ENCODE peak calls at places on chromosomes 5 and 9, in four cellular contexts. P, Y, L and H are unnamed samples.

GRCh38 chr5:65895891-65896290 is 30.5 kb upstream of the ERBIN start:
- DNase-seq in Y (no peak), P (no peak), L (no peak), H (no peak)

GRCh38 chr5:55327281-55327680 is 19.5 kb downstream of the MTREX start:
- DNase-seq in P (no peak), Y (no peak), L (no peak), H (no peak)

GRCh38 chr9:479316-479715 is 264.7 kb downstream of the DOCK8 start:
- DNase-seq in P (no peak), L (no peak), Y (no peak), H (no peak)

GRCh38 chr5:170892201-170892600 is 30.4 kb downstream of the RANBP17 start:
- DNase-seq in L (no peak), Y (no peak), P (no peak), H (no peak)

GRCh38 chr9:110031511-110032173 is 176.3 kb downstream of the C9orf152 start:
- DNase-seq in Y (no peak), P (no peak), L (no peak), H (no peak)

GRCh38 chr5:38925154-38925925 is 79.5 kb downstream of the OSMR start:
- DNase-seq in P (no peak), Y (no peak), L (no peak), H (no peak)

GRCh38 chr9:38768351-38768761 is 48.4 kb upstream of the FAM240B start:
- DNase-seq in Y (no peak), L (no peak), P (no peak), H (no peak)

GRCh38 chr5:180975338-180975737 is 13.3 kb upstream of the BTNL3 start:
- DNase-seq in Y (no peak), P (no peak), L (no peak), H (no peak)

GRCh38 chr5:96084874-96085545 is 123.4 kb upstream of the ELL2 start:
- DNase-seq in Y (no peak), P (no peak), L (no peak), H (no peak)

GRCh38 chr9:11088826-11089374 is 476.1 kb upstream of the PTPRD start:
- DNase-seq in L (no peak), Y (no peak), P (no peak), H (no peak)

GRCh38 chr5:40441733-40442132 is 238.0 kb upstream of the PTGER4 start:
- DNase-seq in L (no peak), P (peak), Y (no peak), H (no peak)

GRCh38 chr9:29701536-29701935 is 2128.3 kb upstream of the C9orf72 start:
- DNase-seq in L (no peak), Y (no peak), P (no peak), H (no peak)

GRCh38 chr5:38569180-38569579 is 12.7 kb upstream of the LIFR start:
- DNase-seq in Y (no peak), L (no peak), P (no peak), H (no peak)

GRCh38 chr5:139295692-139296091 is 2.2 kb downstream of the MATR3 start:
- DNase-seq in L (no peak), P (no peak), Y (no peak), H (no peak)

GRCh38 chr5:72599519-72600400 is 92.5 kb upstream of the ZNF366 start:
- DNase-seq in L (no peak), P (no peak), Y (no peak), H (no peak)

GRCh38 chr5:173637340-173637739 is 20.9 kb upstream of the BOD1 start:
- DNase-seq in Y (peak), L (no peak), P (no peak), H (no peak)

GRCh38 chr5:105506692-105507277 is 1944.2 kb upstream of the NUDT12 start:
- DNase-seq in P (no peak), L (no peak), Y (no peak), H (no peak)

GRCh38 chr5:95784514-95785302 is 37.8 kb downstream of the GLRX start:
- DNase-seq in L (no peak), Y (no peak), P (no peak), H (no peak)

GRCh38 chr5:150159741-150160179 is 4.1 kb upstream of the PDGFRB start:
- DNase-seq in P (no peak), L (no peak), Y (no peak), H (no peak)

GRCh38 chr9:89597711-89598707 is 6.8 kb upstream of the GADD45G start:
- DNase-seq in L (no peak), Y (peak), P (peak), H (no peak)

GRCh38 chr5:141437208-141437607 is 6.9 kb downstream of the PCDHGA12 start:
- DNase-seq in Y (no peak), P (no peak), L (no peak), H (no peak)

GRCh38 chr5:84634256-84634655 is 249.6 kb upstream of the EDIL3 start:
- DNase-seq in P (no peak), Y (no peak), L (no peak), H (no peak)

GRCh38 chr9:98634680-98635079 is 74.1 kb downstream of the GABBR2 start:
- DNase-seq in P (no peak), Y (peak), L (no peak), H (no peak)

GRCh38 chr9:98635374-98635773 is 73.4 kb downstream of the GABBR2 start:
- DNase-seq in P (no peak), L (no peak), Y (no peak), H (no peak)

GRCh38 chr9:98637381-98637780 is 71.4 kb downstream of the GABBR2 start:
- DNase-seq in L (no peak), Y (no peak), P (no peak), H (no peak)

GRCh38 chr9:98627291-98627690 is 81.4 kb downstream of the GABBR2 start:
- DNase-seq in L (no peak), P (no peak), Y (peak), H (no peak)

GRCh38 chr9:98632839-98633238 is 75.9 kb downstream of the GABBR2 start:
- DNase-seq in Y (peak), L (no peak), P (no peak), H (no peak)
- TF ChIP-seq CTCF in Y (no peak), L (no peak), P (no peak), H (no peak)

GRCh38 chr9:92609142-92609500 is 60.8 kb downstream of the IPPK start:
- DNase-seq in P (no peak), L (no peak), Y (peak), H (no peak)
- TF ChIP-seq CTCF in P (no peak), L (no peak), Y (no peak), H (no peak)

DNA sequence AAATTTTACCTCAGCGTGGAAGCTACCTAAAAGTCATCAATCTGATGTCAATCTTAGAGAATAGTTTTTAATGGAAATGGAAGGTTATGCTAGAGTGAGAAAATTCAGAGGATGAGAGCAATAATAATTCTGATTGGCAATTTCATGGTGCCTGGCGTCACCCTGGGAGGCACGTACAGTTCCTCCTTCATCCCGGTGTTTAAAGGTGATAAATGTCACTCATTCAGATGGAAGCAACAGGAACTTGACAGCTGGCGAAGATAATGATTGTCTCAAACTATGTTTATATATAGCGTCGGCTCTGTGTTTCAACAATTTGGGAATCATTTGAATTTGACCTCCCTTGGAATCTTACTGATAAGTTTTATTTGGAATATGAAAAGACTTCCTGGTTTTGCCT is 108.4 kb downstream of the MED10 start:
- DNase-seq in P (no peak), Y (peak), L (no peak), H (no peak)
- TF ChIP-seq CTCF in P (no peak), Y (no peak), L (no peak), H (no peak)

GRCh38 chr5:1801061-1801953 is at the start of gene NDUFS6:
- DNase-seq in P (peak), Y (peak), L (no peak), H (peak)

GRCh38 chr5:1797855-1798254 is 1.8 kb downstream of the MRPL36 start:
- DNase-seq in P (peak), Y (no peak), L (no peak), H (no peak)

GRCh38 chr5:1799110-1799601 is 481 bp downstream of the MRPL36 start:
- DNase-seq in P (no peak), Y (no peak), L (no peak), H (no peak)

GRCh38 chr5:1800470-1801060 is 642 bp upstream of the NDUFS6 start:
- DNase-seq in P (peak), Y (no peak), L (no peak), H (no peak)

DNA sequence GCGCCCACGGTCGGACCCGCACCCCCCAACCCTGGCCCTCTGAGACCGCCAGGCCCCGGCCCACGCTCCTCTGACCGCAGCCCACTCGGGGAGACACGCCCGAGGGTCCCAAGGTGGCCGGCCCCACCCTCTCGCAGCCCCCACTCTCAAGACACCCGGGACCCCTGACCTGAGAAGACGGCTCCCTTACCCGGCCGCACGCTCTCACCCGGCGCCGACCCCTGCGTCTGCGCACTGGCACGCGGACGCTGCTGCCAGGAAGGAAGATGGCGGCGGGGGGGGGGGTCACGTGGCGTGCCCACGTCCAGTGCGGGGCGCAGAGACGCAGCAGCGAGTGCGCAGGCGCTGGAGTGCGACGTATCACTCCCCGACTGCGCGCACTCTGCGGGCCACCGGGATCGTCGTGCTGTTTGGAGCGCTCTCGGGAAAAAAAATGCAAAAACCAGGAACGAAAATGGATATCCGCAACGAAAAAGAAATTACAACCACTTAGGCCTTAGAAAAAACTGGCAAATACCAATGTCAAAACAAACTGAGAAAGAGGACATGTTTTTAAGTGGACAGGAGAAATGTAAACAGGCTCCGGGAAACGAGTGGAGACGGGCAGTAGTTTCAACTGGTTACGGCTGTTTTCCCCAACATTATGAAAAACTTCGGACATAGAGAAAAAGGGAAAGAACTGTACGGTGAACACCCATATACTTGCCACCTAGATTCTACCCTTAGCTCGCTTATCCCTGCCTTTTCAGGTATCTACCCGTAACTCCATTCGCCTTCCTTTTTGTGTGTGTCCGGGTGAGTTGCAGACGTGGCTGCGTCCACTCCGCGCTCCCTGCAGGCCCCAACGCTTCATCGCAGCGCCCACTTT is at the start of gene MRPL36:
- DNase-seq in L (peak), P (peak), Y (peak), H (peak)
- TF ChIP-seq CTCF in L (no peak), P (no peak), Y (no peak), H (no peak)

GRCh38 chr5:143691278-143692236 is 120.4 kb upstream of the HMHB1 start:
- DNase-seq in Y (no peak), L (no peak), P (no peak), H (no peak)
- TF ChIP-seq CTCF in Y (no peak), L (no peak), P (no peak), H (no peak)